ENCODE peak calls at places on chromosome 22, in eight cellular contexts. F, L, X, W, B, C, S and Y are unnamed samples.

GRCh38 chr22:36136988-36137387 is 23.6 kb downstream of the APOL3 start:
- DNase-seq in W (no peak), B (no peak), L (no peak), F (peak; percentile 80), X (no peak), S (peak; percentile 35), C (no peak), Y (peak; percentile 24)

GRCh38 chr22:42962295-42963230 is 52.4 kb downstream of the PACSIN2 start:
- DNase-seq in B (no peak), C (no peak), L (peak; percentile 50), X (peak; percentile 74), S (peak; percentile 61), F (no peak), W (peak; percentile 87), Y (peak; percentile 88)

GRCh38 chr22:26542831-26543230 is 30.6 kb upstream of the TFIP11 start:
- DNase-seq in L (no peak), F (no peak), C (no peak), W (no peak), B (peak; percentile 55), X (no peak), S (no peak), Y (no peak)

GRCh38 chr22:32206774-32207758 is 2.2 kb upstream of the RFPL2 start:
- DNase-seq in W (no peak), X (peak; percentile 62), F (peak; percentile 14), S (peak; percentile 13), L (peak; percentile 41), B (no peak), C (no peak), Y (peak; percentile 5)

GRCh38 chr22:23251445-23252093 is 71.3 kb downstream of the BCR start:
- DNase-seq in F (peak; percentile 78), X (no peak), L (no peak), W (no peak), B (no peak), C (peak; percentile 70), S (peak; percentile 10), Y (no peak)

GRCh38 chr22:36238348-36239149 is 778 bp downstream of the APOL2 start:
- DNase-seq in F (no peak), W (peak; percentile 60), B (peak; percentile 54), X (peak; percentile 64), C (peak; percentile 46), L (no peak), S (peak; percentile 26), Y (no peak)

GRCh38 chr22:37804502-37804885 is 3.2 kb upstream of the GCAT start:
- DNase-seq in S (no peak), F (no peak), X (peak; percentile 58), W (no peak), L (no peak), C (no peak), B (no peak), Y (no peak)

GRCh38 chr22:36590441-36591056 is 61.6 kb upstream of the EIF3D start:
- DNase-seq in S (no peak), B (no peak), X (no peak), L (no peak), W (peak; percentile 52), C (no peak), F (no peak), Y (no peak)

GRCh38 chr22:17957683-17958082 is 66.7 kb downstream of the MICAL3 start:
- DNase-seq in B (no peak), W (no peak), L (no peak), X (no peak), C (no peak), S (no peak), F (no peak), Y (peak; percentile 72)

GRCh38 chr22:48464246-48464645 is 1363.4 kb downstream of the BRD1 start:
- DNase-seq in X (no peak), C (no peak), B (no peak), F (no peak), S (no peak), L (no peak), W (no peak), Y (no peak)

GRCh38 chr22:50146440-50147228 is 23.9 kb upstream of the PANX2 start:
- DNase-seq in S (peak; percentile 80), W (peak; percentile 83), L (peak; percentile 64), F (peak; percentile 83), B (peak; percentile 44), X (peak; percentile 74), C (peak; percentile 65), Y (peak; percentile 78)

GRCh38 chr22:48554893-48555552 is 1272.7 kb downstream of the BRD1 start:
- DNase-seq in C (no peak), B (no peak), W (no peak), L (no peak), F (no peak), S (no peak), X (no peak), Y (no peak)

GRCh38 chr22:31604746-31605705 is 57.0 kb downstream of the PISD start:
- DNase-seq in S (no peak), F (no peak), X (no peak), B (no peak), C (no peak), L (no peak), W (peak; percentile 51), Y (no peak)

GRCh38 chr22:21032037-21032842 is at the start of gene SLC7A4:
- DNase-seq in X (peak; percentile 50), L (no peak), W (no peak), S (no peak), C (peak; percentile 37), F (no peak), B (no peak), Y (peak; percentile 21)

DNA sequence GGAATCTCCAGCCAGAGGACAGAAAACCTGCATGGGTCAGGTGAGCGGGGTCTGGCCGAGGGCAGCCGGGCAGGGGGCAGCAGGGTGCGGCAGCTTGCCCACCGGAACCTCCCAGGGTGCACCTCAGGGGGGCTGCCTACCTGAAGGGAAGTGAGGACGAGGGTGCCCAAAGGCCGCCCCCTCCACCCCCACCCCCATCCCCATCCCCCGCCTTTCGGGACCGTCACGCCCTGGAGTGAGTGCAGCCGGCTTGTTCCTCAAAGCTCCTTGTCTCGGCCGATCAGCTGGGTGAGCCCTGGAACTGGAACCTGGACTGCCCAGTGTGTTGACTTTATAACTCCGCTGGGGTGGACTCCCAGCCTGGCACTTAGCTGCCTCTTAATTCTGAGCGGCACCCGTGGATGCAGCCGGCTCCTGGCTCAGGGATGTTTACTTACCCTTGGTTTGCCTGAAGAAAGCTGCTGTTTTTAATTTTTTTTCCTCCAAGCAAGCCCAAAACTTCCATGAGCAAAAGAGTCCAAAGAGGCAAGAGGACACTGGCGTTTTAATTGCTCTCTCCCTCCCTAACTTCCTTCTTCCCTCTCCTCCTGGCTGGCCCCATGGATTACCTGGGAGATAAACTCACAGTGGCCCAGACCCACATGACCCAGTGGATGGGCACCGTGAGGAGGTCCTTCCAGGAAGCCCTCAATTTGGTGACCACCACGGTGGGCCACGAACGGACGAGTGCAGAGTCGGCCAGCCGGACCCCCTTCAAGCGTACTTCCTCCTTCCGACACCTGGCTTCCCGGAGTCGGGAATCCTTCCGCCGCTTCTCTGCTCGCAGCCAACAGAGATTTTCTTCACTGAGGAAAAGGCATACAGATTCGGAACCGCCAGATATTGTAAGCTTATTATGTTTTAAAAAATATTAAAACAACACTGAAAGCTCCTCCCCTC is 87.8 kb upstream of the CRYBB3 start:
- DNase-seq in F (no peak), W (peak; percentile 86), L (no peak), B (peak; percentile 73), C (peak; percentile 35), S (no peak), X (peak; percentile 77), Y (no peak)
- H3K4me3 ChIP-seq in F (no peak overlapping the region), W (peak overlapping the region; percentile 80), L (peak overlapping the region; percentile 62), B (peak overlapping the region; percentile 66), C (no peak overlapping the region), S (peak overlapping the region; percentile 65), X (no peak overlapping the region), Y (peak overlapping the region; percentile 58)

DNA sequence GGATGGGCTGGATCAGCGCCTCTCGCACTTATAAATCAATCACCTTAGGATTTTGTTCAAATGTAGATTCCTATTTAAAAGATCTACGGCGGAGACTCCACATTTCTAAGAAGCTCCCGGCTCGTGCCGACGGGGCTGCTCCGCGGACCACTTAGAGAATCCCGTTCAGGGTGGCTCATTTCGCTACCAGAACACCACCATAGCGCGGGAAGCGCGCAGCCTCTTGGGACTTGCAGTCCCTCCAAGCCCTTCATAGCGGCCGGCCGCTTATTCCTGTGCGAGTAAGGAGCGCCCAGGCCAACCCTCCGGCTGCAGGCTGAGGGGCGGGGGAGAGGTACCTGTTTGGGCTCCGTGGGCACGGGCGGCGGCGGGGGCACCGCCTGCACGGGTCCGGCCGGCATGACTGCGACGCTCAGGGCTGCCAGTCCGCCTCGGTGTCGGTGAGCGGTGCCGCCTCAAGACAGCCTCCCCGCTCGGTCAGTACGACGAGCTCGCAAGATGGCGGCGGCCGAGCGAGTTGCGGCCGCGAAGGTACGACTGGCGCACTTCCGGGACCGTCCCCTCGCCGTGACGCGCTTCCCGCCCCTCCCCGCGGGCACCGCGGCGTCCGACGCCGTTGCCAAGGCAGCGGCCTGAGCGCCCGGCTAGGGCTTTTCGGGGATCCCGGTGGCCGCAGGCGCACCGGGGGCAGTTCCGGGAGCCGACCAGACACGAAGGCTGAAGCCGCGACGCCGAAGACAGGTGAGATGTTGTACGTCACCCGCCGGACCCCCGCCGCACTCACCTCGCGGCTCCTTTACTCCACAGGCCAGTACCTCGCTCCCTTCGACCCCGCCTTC is at the start of the genes CCDC157 and SF3A1:
- DNase-seq in C (peak; percentile 89), X (peak; percentile 91), S (peak; percentile 92), L (peak; percentile 90), F (peak; percentile 88), W (peak; percentile 97), B (peak; percentile 86), Y (peak; percentile 94)
- TF ChIP-seq CTCF in C (no peak), X (no peak), S (no peak), L (no peak), F (no peak), W (no peak), B (peak; percentile 30), Y (no peak)

DNA sequence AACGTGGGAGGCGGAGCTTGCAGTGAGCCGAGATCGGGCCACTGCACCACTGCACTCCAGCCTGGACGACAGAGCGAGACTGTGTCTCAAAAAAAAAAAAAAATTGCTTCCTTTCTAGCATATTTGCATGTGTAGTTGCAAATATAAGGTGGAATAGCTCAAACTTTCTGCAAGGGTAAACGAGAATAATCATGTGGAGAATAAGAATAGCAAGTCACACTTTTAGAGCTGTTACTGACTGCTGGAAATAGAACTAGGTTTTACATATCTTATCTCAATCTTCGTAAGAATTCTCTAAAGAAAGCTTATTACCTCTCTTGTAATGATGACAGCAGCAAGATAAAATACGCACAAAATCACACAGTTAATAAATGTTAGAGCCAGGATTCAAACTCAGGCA is 1.6 kb downstream of the L3MBTL2 start:
- DNase-seq in X (no peak), B (no peak), L (no peak), S (no peak), W (no peak), C (no peak), F (no peak), Y (no peak)
- H3K4me3 ChIP-seq in X (no peak overlapping the region), B (no peak overlapping the region), L (no peak overlapping the region), S (no peak overlapping the region), W (no peak overlapping the region), C (no peak overlapping the region), F (no peak overlapping the region), Y (no peak overlapping the region)

DNA sequence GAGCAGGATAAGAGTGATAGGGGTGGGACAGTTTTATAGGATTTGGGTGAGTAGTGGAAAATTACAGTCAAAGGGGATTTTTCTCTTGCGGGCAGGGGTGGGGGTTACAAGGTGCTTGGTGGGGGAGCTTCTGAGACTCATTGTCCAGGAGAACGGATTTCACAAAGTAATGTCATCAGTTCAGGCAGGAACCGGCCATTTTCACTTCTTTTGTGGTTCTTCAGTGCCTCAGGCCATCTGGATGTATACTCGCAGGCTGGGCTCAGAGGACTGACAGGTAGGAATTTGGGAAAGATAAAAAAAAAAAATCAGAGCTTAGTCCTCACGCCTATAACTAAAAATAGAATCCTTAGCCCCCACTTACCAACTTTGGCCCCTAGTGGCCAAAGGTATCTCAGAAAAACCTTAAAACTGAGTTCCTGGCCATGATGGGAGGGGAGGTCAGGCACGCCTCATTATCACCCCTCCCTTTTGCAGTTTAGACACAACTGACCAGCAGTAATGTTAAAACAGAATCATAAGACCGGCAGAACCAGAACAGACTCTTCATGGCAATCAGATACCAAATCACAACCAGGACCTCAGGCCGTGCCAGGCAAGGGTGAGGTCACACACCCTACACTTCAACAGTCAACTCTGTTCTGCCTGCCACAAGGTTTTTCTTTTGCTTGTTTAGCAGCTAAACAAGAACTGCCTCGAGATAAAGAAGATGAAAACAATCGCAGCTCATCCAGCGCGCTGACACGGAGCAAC is 8.9 kb upstream of the APOBEC3G start:
- DNase-seq in S (no peak), C (no peak), W (peak; percentile 12), F (no peak), L (no peak), B (no peak), X (no peak), Y (no peak)
- TF ChIP-seq CTCF in S (no peak), C (no peak), W (no peak), F (no peak), L (no peak), B (no peak), X (no peak), Y (no peak)